ENCODE peak calls at places on chromosomes 16 and 17, in nine cellular contexts. U, L, G, V, Q, I, W, R and H are unnamed samples.

GRCh38 chr17:49585422-49586027 is 9.9 kb downstream of the NXPH3 start:
- DNase-seq in U (no peak), L (no peak), G (no peak), V (peak; percentile 85), Q (peak; percentile 76), I (no peak), W (no peak), R (peak; percentile 74), H (no peak)

GRCh38 chr16:4506450-4506849 is 30.3 kb downstream of the HMOX2 start:
- DNase-seq in U (peak; percentile 38), L (peak; percentile 70), G (peak; percentile 49), V (peak; percentile 93), Q (peak; percentile 95), I (no peak), W (peak; percentile 44), R (peak; percentile 51), H (no peak)

GRCh38 chr16:67884-68789 is 4.3 kb downstream of the RHBDF1 start:
- DNase-seq in U (no peak), L (no peak), G (no peak), V (no peak), Q (peak; percentile 98), I (no peak), W (peak; percentile 73), R (no peak), H (no peak)

GRCh38 chr17:50944054-50944901 is 78.1 kb upstream of the TOB1 start:
- DNase-seq in U (peak; percentile 64), L (peak; percentile 66), G (peak; percentile 93), V (peak; percentile 74), Q (peak; percentile 92), I (no peak), W (peak; percentile 72), R (peak; percentile 65), H (peak; percentile 81)

GRCh38 chr17:48002208-48002919 is 31.5 kb downstream of the CDK5RAP3 start:
- DNase-seq in U (no peak), L (no peak), G (no peak), V (no peak), Q (peak; percentile 92), I (peak; percentile 83), W (no peak), R (no peak), H (no peak)

GRCh38 chr17:1224330-1224729 is 44.5 kb upstream of the ABR start:
- DNase-seq in U (no peak), L (no peak), G (no peak), V (no peak), Q (no peak), I (no peak), W (no peak), R (no peak), H (no peak)

GRCh38 chr17:82051776-82052637 is at the start of the genes GPS1 and RFNG:
- DNase-seq in U (peak; percentile 68), L (peak; percentile 69), G (peak; percentile 82), V (peak; percentile 82), Q (peak; percentile 100), I (peak; percentile 25), W (peak; percentile 58), R (peak; percentile 71), H (no peak)

GRCh38 chr16:48318630-48319029 is 66.6 kb downstream of the SIAH1 start:
- DNase-seq in U (no peak), L (no peak), G (no peak), V (peak; percentile 78), Q (peak; percentile 29), I (no peak), W (no peak), R (peak; percentile 18), H (no peak)

GRCh38 chr17:1629647-1630310 is 1.1 kb upstream of the SLC43A2 start:
- DNase-seq in U (peak; percentile 57), L (no peak), G (peak; percentile 40), V (peak; percentile 85), Q (peak; percentile 83), I (no peak), W (no peak), R (peak; percentile 85), H (no peak)

GRCh38 chr16:61792194-61792904 is 243.9 kb downstream of the CDH8 start:
- DNase-seq in U (no peak), L (no peak), G (no peak), V (no peak), Q (no peak), I (peak; percentile 89), W (no peak), R (no peak), H (no peak)

GRCh38 chr17:81514735-81515529 is 2.3 kb upstream of the ACTG1 start:
- DNase-seq in U (peak; percentile 49), L (peak; percentile 89), G (peak; percentile 71), V (peak; percentile 84), Q (peak; percentile 98), I (no peak), W (no peak), R (peak; percentile 74), H (peak; percentile 96)

GRCh38 chr16:30660424-30661251 is 2.4 kb downstream of the FBRS start:
- DNase-seq in U (peak; percentile 66), L (no peak), G (no peak), V (no peak), Q (peak; percentile 91), I (no peak), W (no peak), R (no peak), H (no peak)

GRCh38 chr16:58127033-58127556 is 2.1 kb downstream of the CFAP20 start:
- DNase-seq in U (no peak), L (no peak), G (no peak), V (peak; percentile 52), Q (peak; percentile 18), I (no peak), W (no peak), R (no peak), H (no peak)
- TF ChIP-seq CTCF in U (peak; percentile 36), L (peak; percentile 18), G (peak; percentile 25), V (peak; percentile 47), Q (peak; percentile 36), I (peak; percentile 14), W (peak; percentile 48), R (no peak), H (peak; percentile 67)

GRCh38 chr16:82810077-82810476 is 183.3 kb downstream of the CDH13 start:
- DNase-seq in U (no peak), L (no peak), G (no peak), V (no peak), Q (no peak), I (no peak), W (no peak), R (no peak), H (no peak)
- TF ChIP-seq CTCF in U (no peak), L (no peak), G (no peak), V (no peak), Q (no peak), I (no peak), W (no peak), R (no peak), H (no peak)

GRCh38 chr16:64089697-64090096 is 1032.2 kb downstream of the CDH11 start:
- DNase-seq in U (no peak), L (no peak), G (peak; percentile 9), V (peak; percentile 81), Q (no peak), I (no peak), W (no peak), R (no peak), H (no peak)
- TF ChIP-seq CTCF in U (no peak), L (no peak), G (peak; percentile 50), V (peak; percentile 79), Q (peak; percentile 66), I (peak; percentile 46), W (peak; percentile 61), R (peak; percentile 45), H (peak; percentile 83)

GRCh38 chr17:11272191-11272590 is 31.2 kb downstream of the SHISA6 start:
- DNase-seq in U (no peak), L (no peak), G (no peak), V (no peak), Q (no peak), I (no peak), W (no peak), R (no peak), H (no peak)
- TF ChIP-seq CTCF in U (no peak), L (no peak), G (no peak), V (no peak), Q (no peak), I (no peak), W (no peak), R (no peak), H (no peak)

GRCh38 chr17:78986048-78986648 is 6.4 kb upstream of the LGALS3BP start:
- DNase-seq in U (no peak), L (no peak), G (no peak), V (no peak), Q (peak; percentile 80), I (no peak), W (no peak), R (no peak), H (peak; percentile 2)
- TF ChIP-seq CTCF in U (peak; percentile 45), L (peak; percentile 31), G (no peak), V (peak; percentile 13), Q (peak; percentile 30), I (no peak), W (no peak), R (no peak), H (peak; percentile 45)

GRCh38 chr16:16096161-16096857 is 127.0 kb downstream of the ABCC6 start:
- DNase-seq in U (no peak), L (peak; percentile 86), G (no peak), V (peak; percentile 42), Q (peak; percentile 94), I (no peak), W (no peak), R (no peak), H (no peak)
- TF ChIP-seq CTCF in U (no peak), L (peak; percentile 43), G (peak; percentile 35), V (peak; percentile 26), Q (peak; percentile 50), I (peak; percentile 33), W (peak; percentile 38), R (no peak), H (peak; percentile 77)

DNA sequence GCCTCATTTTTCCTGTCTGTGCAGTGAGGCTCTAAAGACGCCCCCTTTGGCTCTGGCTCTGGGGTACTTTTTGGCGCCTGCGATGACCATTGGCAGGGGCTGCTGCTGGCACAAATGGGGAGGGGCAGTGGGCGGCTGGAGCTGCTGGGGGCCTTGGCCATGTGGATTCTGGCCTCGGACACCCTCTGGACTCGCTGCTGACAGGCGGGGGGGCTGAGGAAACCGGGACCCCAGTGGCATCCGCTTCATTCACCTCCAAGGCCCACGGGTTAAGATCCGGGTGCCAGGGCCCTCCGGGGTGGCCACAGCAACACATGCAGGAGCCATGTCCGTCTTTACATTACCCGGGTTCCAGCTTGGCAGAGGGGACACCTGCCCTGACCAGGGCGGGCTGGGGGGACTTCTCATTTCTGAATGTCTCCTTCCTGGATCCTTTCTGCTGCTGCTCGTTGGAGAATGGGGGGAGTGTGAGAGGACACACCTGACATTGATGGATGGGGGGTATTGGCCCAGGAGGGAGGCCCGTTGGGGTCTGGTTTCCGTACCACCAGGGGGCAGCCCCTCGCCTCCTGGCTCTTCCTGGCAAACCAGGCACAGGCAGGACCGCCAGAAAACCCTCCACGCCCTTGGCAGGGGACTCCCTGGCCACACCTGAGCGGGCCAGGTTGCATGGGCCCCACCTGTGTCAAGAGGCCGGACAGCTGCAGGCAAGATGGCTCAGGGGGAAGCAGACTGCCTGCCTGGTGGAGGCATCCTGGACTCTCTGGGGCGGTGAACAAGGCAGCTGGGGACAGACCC is 21.8 kb downstream of the GSE1 start:
- DNase-seq in U (no peak), L (no peak), G (peak; percentile 74), V (peak; percentile 63), Q (no peak), I (no peak), W (no peak), R (peak; percentile 41), H (no peak)
- TF ChIP-seq CTCF in U (no peak), L (no peak), G (peak; percentile 47), V (peak; percentile 56), Q (no peak), I (peak; percentile 31), W (peak; percentile 44), R (peak; percentile 26), H (peak; percentile 41)